ENCODE peak calls at places on chromosomes 1 and 21, in six cellular contexts. One of them, this sample, is unnamed.

GRCh38 chr21:45905196-45905595 is 76.4 kb upstream of the COL6A1 start:
- DNase-seq in stimulated activated CD4-positive, alpha-beta T cell treated with anti-CD3 and anti-CD28 coated beads, Interleukin-2, amount 100 ng/mL, for 48 hours: no peak
- DNase-seq in spleen: peak
- DNase-seq in GM18507: no peak
- DNase-seq in pons: no peak
- DNase-seq in hippocampal formation: no peak
- DNase-seq in this sample: no peak

GRCh38 chr1:24984800-24985552 is 54.9 kb upstream of the RUNX3 start:
- DNase-seq in stimulated activated CD4-positive, alpha-beta T cell treated with anti-CD3 and anti-CD28 coated beads, Interleukin-2, amount 100 ng/mL, for 48 hours: no peak
- DNase-seq in spleen: peak
- DNase-seq in pons: no peak
- DNase-seq in hippocampal formation: no peak
- DNase-seq in GM18507: no peak
- DNase-seq in this sample: no peak

GRCh38 chr1:154436433-154436832 is 31.3 kb downstream of the IL6R start:
- DNase-seq in hippocampal formation: no peak
- DNase-seq in pons: no peak
- DNase-seq in spleen: no peak
- DNase-seq in stimulated activated CD4-positive, alpha-beta T cell treated with anti-CD3 and anti-CD28 coated beads, Interleukin-2, amount 100 ng/mL, for 48 hours: no peak
- DNase-seq in GM18507: no peak
- DNase-seq in this sample: no peak

GRCh38 chr1:200048244-200048643 is 20.7 kb downstream of the NR5A2 start:
- DNase-seq in GM18507: no peak
- DNase-seq in pons: no peak
- DNase-seq in spleen: peak
- DNase-seq in stimulated activated CD4-positive, alpha-beta T cell treated with anti-CD3 and anti-CD28 coated beads, Interleukin-2, amount 100 ng/mL, for 48 hours: no peak
- DNase-seq in hippocampal formation: no peak
- DNase-seq in this sample: no peak

GRCh38 chr1:226215239-226215638 is 8.2 kb upstream of the MIXL1 start:
- DNase-seq in hippocampal formation: no peak
- DNase-seq in pons: no peak
- DNase-seq in GM18507: no peak
- DNase-seq in spleen: no peak
- DNase-seq in stimulated activated CD4-positive, alpha-beta T cell treated with anti-CD3 and anti-CD28 coated beads, Interleukin-2, amount 100 ng/mL, for 48 hours: no peak
- DNase-seq in this sample: no peak

GRCh38 chr1:178031856-178032320 is 62.0 kb upstream of the RASAL2 start:
- DNase-seq in stimulated activated CD4-positive, alpha-beta T cell treated with anti-CD3 and anti-CD28 coated beads, Interleukin-2, amount 100 ng/mL, for 48 hours: peak
- DNase-seq in GM18507: peak
- DNase-seq in pons: peak
- DNase-seq in spleen: no peak
- DNase-seq in hippocampal formation: peak
- DNase-seq in this sample: peak

GRCh38 chr1:118461154-118461553 is 276.1 kb upstream of the SPAG17 start:
- DNase-seq in GM18507: no peak
- DNase-seq in stimulated activated CD4-positive, alpha-beta T cell treated with anti-CD3 and anti-CD28 coated beads, Interleukin-2, amount 100 ng/mL, for 48 hours: no peak
- DNase-seq in spleen: no peak
- DNase-seq in pons: no peak
- DNase-seq in hippocampal formation: no peak
- DNase-seq in this sample: no peak

GRCh38 chr1:112698366-112699310 is 8.3 kb downstream of the RHOC start:
- DNase-seq in hippocampal formation: no peak
- DNase-seq in GM18507: no peak
- DNase-seq in spleen: peak
- DNase-seq in stimulated activated CD4-positive, alpha-beta T cell treated with anti-CD3 and anti-CD28 coated beads, Interleukin-2, amount 100 ng/mL, for 48 hours: no peak
- DNase-seq in pons: no peak
- DNase-seq in this sample: no peak

GRCh38 chr1:110242731-110243130 is 32.6 kb downstream of the KCNC4 start:
- DNase-seq in pons: no peak
- DNase-seq in spleen: peak
- DNase-seq in stimulated activated CD4-positive, alpha-beta T cell treated with anti-CD3 and anti-CD28 coated beads, Interleukin-2, amount 100 ng/mL, for 48 hours: no peak
- DNase-seq in hippocampal formation: no peak
- DNase-seq in GM18507: no peak
- DNase-seq in this sample: no peak

GRCh38 chr1:246786606-246787238 is 62.5 kb downstream of the SCCPDH start:
- DNase-seq in pons: no peak
- DNase-seq in spleen: no peak
- DNase-seq in hippocampal formation: no peak
- DNase-seq in stimulated activated CD4-positive, alpha-beta T cell treated with anti-CD3 and anti-CD28 coated beads, Interleukin-2, amount 100 ng/mL, for 48 hours: no peak
- DNase-seq in GM18507: no peak
- DNase-seq in this sample: no peak

GRCh38 chr1:29243023-29243862 is 6.9 kb downstream of the PTPRU start:
- DNase-seq in hippocampal formation: no peak
- DNase-seq in pons: no peak
- DNase-seq in GM18507: no peak
- DNase-seq in spleen: no peak
- DNase-seq in stimulated activated CD4-positive, alpha-beta T cell treated with anti-CD3 and anti-CD28 coated beads, Interleukin-2, amount 100 ng/mL, for 48 hours: no peak
- DNase-seq in this sample: no peak

GRCh38 chr1:36322786-36323635 is 434 bp downstream of the EVA1B start:
- DNase-seq in spleen: peak
- DNase-seq in stimulated activated CD4-positive, alpha-beta T cell treated with anti-CD3 and anti-CD28 coated beads, Interleukin-2, amount 100 ng/mL, for 48 hours: no peak
- DNase-seq in GM18507: no peak
- DNase-seq in hippocampal formation: no peak
- DNase-seq in pons: no peak
- DNase-seq in this sample: no peak

GRCh38 chr1:245791410-245792312 is 636.9 kb downstream of the KIF26B start:
- DNase-seq in GM18507: no peak
- DNase-seq in pons: no peak
- DNase-seq in hippocampal formation: no peak
- DNase-seq in spleen: no peak
- DNase-seq in stimulated activated CD4-positive, alpha-beta T cell treated with anti-CD3 and anti-CD28 coated beads, Interleukin-2, amount 100 ng/mL, for 48 hours: no peak
- DNase-seq in this sample: peak

GRCh38 chr1:154198756-154199562 is 7.1 kb upstream of the TPM3 start:
- DNase-seq in stimulated activated CD4-positive, alpha-beta T cell treated with anti-CD3 and anti-CD28 coated beads, Interleukin-2, amount 100 ng/mL, for 48 hours: no peak
- DNase-seq in hippocampal formation: peak
- DNase-seq in pons: peak
- DNase-seq in GM18507: no peak
- DNase-seq in spleen: no peak
- DNase-seq in this sample: peak

GRCh38 chr1:246617156-246617555 is 50.9 kb downstream of the CNST start:
- DNase-seq in hippocampal formation: no peak
- DNase-seq in pons: no peak
- DNase-seq in stimulated activated CD4-positive, alpha-beta T cell treated with anti-CD3 and anti-CD28 coated beads, Interleukin-2, amount 100 ng/mL, for 48 hours: no peak
- DNase-seq in spleen: no peak
- DNase-seq in GM18507: no peak
- DNase-seq in this sample: no peak

GRCh38 chr1:26785611-26786436 is 1.9 kb upstream of the PIGV start:
- DNase-seq in stimulated activated CD4-positive, alpha-beta T cell treated with anti-CD3 and anti-CD28 coated beads, Interleukin-2, amount 100 ng/mL, for 48 hours: no peak
- DNase-seq in pons: peak
- DNase-seq in GM18507: no peak
- DNase-seq in hippocampal formation: no peak
- DNase-seq in spleen: no peak
- DNase-seq in this sample: peak

GRCh38 chr1:84855947-84856660 is 36.9 kb downstream of the LPAR3 start:
- DNase-seq in GM18507: no peak
- DNase-seq in stimulated activated CD4-positive, alpha-beta T cell treated with anti-CD3 and anti-CD28 coated beads, Interleukin-2, amount 100 ng/mL, for 48 hours: no peak
- DNase-seq in spleen: no peak
- DNase-seq in pons: no peak
- DNase-seq in hippocampal formation: no peak
- DNase-seq in this sample: no peak

GRCh38 chr1:44489481-44489880 is 84.4 kb downstream of the RNF220 start:
- DNase-seq in pons: no peak
- DNase-seq in GM18507: no peak
- DNase-seq in stimulated activated CD4-positive, alpha-beta T cell treated with anti-CD3 and anti-CD28 coated beads, Interleukin-2, amount 100 ng/mL, for 48 hours: no peak
- DNase-seq in spleen: no peak
- DNase-seq in hippocampal formation: no peak
- DNase-seq in this sample: no peak

GRCh38 chr1:71089536-71090270 is 8.9 kb upstream of the ZRANB2 start:
- DNase-seq in GM18507: no peak
- DNase-seq in stimulated activated CD4-positive, alpha-beta T cell treated with anti-CD3 and anti-CD28 coated beads, Interleukin-2, amount 100 ng/mL, for 48 hours: no peak
- DNase-seq in hippocampal formation: no peak
- DNase-seq in pons: no peak
- DNase-seq in spleen: no peak
- DNase-seq in this sample: no peak

GRCh38 chr1:219883400-219884332 is 44.7 kb downstream of the SLC30A10 start:
- DNase-seq in pons: no peak
- DNase-seq in spleen: no peak
- DNase-seq in GM18507: no peak
- DNase-seq in hippocampal formation: no peak
- DNase-seq in stimulated activated CD4-positive, alpha-beta T cell treated with anti-CD3 and anti-CD28 coated beads, Interleukin-2, amount 100 ng/mL, for 48 hours: no peak
- DNase-seq in this sample: no peak

GRCh38 chr1:207259391-207259790 is 62.1 kb upstream of the CD55 start:
- DNase-seq in hippocampal formation: no peak
- DNase-seq in spleen: no peak
- DNase-seq in pons: no peak
- DNase-seq in stimulated activated CD4-positive, alpha-beta T cell treated with anti-CD3 and anti-CD28 coated beads, Interleukin-2, amount 100 ng/mL, for 48 hours: no peak
- DNase-seq in GM18507: no peak
- DNase-seq in this sample: no peak

GRCh38 chr1:237201155-237201554 is 159.2 kb downstream of the RYR2 start:
- DNase-seq in pons: no peak
- DNase-seq in stimulated activated CD4-positive, alpha-beta T cell treated with anti-CD3 and anti-CD28 coated beads, Interleukin-2, amount 100 ng/mL, for 48 hours: no peak
- DNase-seq in GM18507: no peak
- DNase-seq in spleen: no peak
- DNase-seq in hippocampal formation: no peak
- DNase-seq in this sample: no peak

GRCh38 chr1:61005572-61006386 is 76.6 kb upstream of the NFIA start:
- DNase-seq in GM18507: no peak
- DNase-seq in spleen: no peak
- DNase-seq in stimulated activated CD4-positive, alpha-beta T cell treated with anti-CD3 and anti-CD28 coated beads, Interleukin-2, amount 100 ng/mL, for 48 hours: no peak
- DNase-seq in pons: no peak
- DNase-seq in hippocampal formation: no peak
- DNase-seq in this sample: no peak

GRCh38 chr1:182561432-182561831 is 27.6 kb downstream of the RNASEL start:
- DNase-seq in hippocampal formation: no peak
- DNase-seq in pons: no peak
- DNase-seq in spleen: no peak
- DNase-seq in stimulated activated CD4-positive, alpha-beta T cell treated with anti-CD3 and anti-CD28 coated beads, Interleukin-2, amount 100 ng/mL, for 48 hours: no peak
- DNase-seq in GM18507: no peak
- DNase-seq in this sample: no peak

GRCh38 chr1:8011923-8012858 is 13.9 kb downstream of the ERRFI1 start:
- DNase-seq in GM18507: no peak
- DNase-seq in spleen: no peak
- DNase-seq in hippocampal formation: no peak
- DNase-seq in stimulated activated CD4-positive, alpha-beta T cell treated with anti-CD3 and anti-CD28 coated beads, Interleukin-2, amount 100 ng/mL, for 48 hours: no peak
- DNase-seq in pons: no peak
- DNase-seq in this sample: no peak

GRCh38 chr1:180195401-180195800 is 34.7 kb upstream of the LHX4 start:
- DNase-seq in spleen: no peak
- DNase-seq in pons: no peak
- DNase-seq in GM18507: no peak
- DNase-seq in hippocampal formation: no peak
- DNase-seq in stimulated activated CD4-positive, alpha-beta T cell treated with anti-CD3 and anti-CD28 coated beads, Interleukin-2, amount 100 ng/mL, for 48 hours: no peak
- DNase-seq in this sample: no peak

GRCh38 chr1:205588691-205589445 is 42.9 kb downstream of the ELK4 start:
- DNase-seq in pons: peak
- DNase-seq in GM18507: no peak
- DNase-seq in spleen: peak
- DNase-seq in hippocampal formation: no peak
- DNase-seq in stimulated activated CD4-positive, alpha-beta T cell treated with anti-CD3 and anti-CD28 coated beads, Interleukin-2, amount 100 ng/mL, for 48 hours: no peak
- DNase-seq in this sample: no peak

GRCh38 chr1:170351368-170351946 is 180.5 kb upstream of the GORAB start:
- DNase-seq in pons: no peak
- DNase-seq in spleen: no peak
- DNase-seq in GM18507: no peak
- DNase-seq in stimulated activated CD4-positive, alpha-beta T cell treated with anti-CD3 and anti-CD28 coated beads, Interleukin-2, amount 100 ng/mL, for 48 hours: no peak
- DNase-seq in hippocampal formation: no peak
- DNase-seq in this sample: no peak

GRCh38 chr1:170126691-170127090 is 19.1 kb upstream of the NTMT2 start:
- DNase-seq in spleen: no peak
- DNase-seq in pons: no peak
- DNase-seq in stimulated activated CD4-positive, alpha-beta T cell treated with anti-CD3 and anti-CD28 coated beads, Interleukin-2, amount 100 ng/mL, for 48 hours: no peak
- DNase-seq in hippocampal formation: no peak
- DNase-seq in GM18507: peak
- DNase-seq in this sample: no peak

This sample was measured in NCI-H2227 treated with DMSO at 0.1 percent for 48 hours.